ENCODE peak calls at places on chromosomes 2 and 18, in eight cellular contexts. One of them, this sample, is unnamed.

GRCh38 chr18:33914399-33914798 is 310.3 kb downstream of the NOL4 start:
- DNase-seq in transverse colon: no peak
- DNase-seq in spleen: no peak
- DNase-seq in SK-N-SH: no peak
- DNase-seq in GM23338: no peak
- DNase-seq in HCT116: no peak
- DNase-seq in HepG2: no peak
- DNase-seq in stomach: no peak
- DNase-seq in this sample: no peak

GRCh38 chr2:161104054-161104553 is 56.1 kb upstream of the TANK start:
- DNase-seq in stomach: no peak
- DNase-seq in GM23338: no peak
- DNase-seq in HepG2: no peak
- DNase-seq in HCT116: no peak
- DNase-seq in SK-N-SH: no peak
- DNase-seq in transverse colon: no peak
- DNase-seq in spleen: no peak
- DNase-seq in this sample: no peak

GRCh38 chr2:151437630-151438029 is 27.9 kb downstream of the RIF1 start:
- DNase-seq in stomach: no peak
- DNase-seq in transverse colon: no peak
- DNase-seq in HCT116: peak; percentile 10
- DNase-seq in spleen: no peak
- DNase-seq in GM23338: peak; percentile 30
- DNase-seq in SK-N-SH: peak; percentile 28
- DNase-seq in HepG2: no peak
- DNase-seq in this sample: no peak

GRCh38 chr18:48841381-48842258 is 109.1 kb downstream of the SMAD7 start:
- DNase-seq in stomach: no peak
- DNase-seq in GM23338: no peak
- DNase-seq in spleen: peak; percentile 78
- DNase-seq in HCT116: no peak
- DNase-seq in transverse colon: no peak
- DNase-seq in HepG2: peak; percentile 27
- DNase-seq in SK-N-SH: peak; percentile 77
- DNase-seq in this sample: no peak

GRCh38 chr2:228105526-228106250 is 75.8 kb downstream of the SPHKAP start:
- DNase-seq in spleen: no peak
- DNase-seq in stomach: no peak
- DNase-seq in transverse colon: no peak
- DNase-seq in SK-N-SH: no peak
- DNase-seq in GM23338: no peak
- DNase-seq in HepG2: no peak
- DNase-seq in HCT116: no peak
- DNase-seq in this sample: no peak

GRCh38 chr18:52286675-52287074 is 53.3 kb upstream of the DCC start:
- DNase-seq in HepG2: no peak
- DNase-seq in SK-N-SH: peak; percentile 5
- DNase-seq in transverse colon: no peak
- DNase-seq in spleen: no peak
- DNase-seq in HCT116: no peak
- DNase-seq in stomach: no peak
- DNase-seq in GM23338: no peak
- DNase-seq in this sample: no peak

GRCh38 chr2:130967020-130967495 is 126.2 kb downstream of the FAM168B start:
- DNase-seq in HepG2: no peak
- DNase-seq in transverse colon: no peak
- DNase-seq in SK-N-SH: no peak
- DNase-seq in spleen: no peak
- DNase-seq in stomach: no peak
- DNase-seq in HCT116: no peak
- DNase-seq in GM23338: peak; percentile 17
- DNase-seq in this sample: no peak

GRCh38 chr2:205463626-205464025 is 218.7 kb upstream of the NRP2 start:
- DNase-seq in transverse colon: no peak
- DNase-seq in spleen: no peak
- DNase-seq in SK-N-SH: no peak
- DNase-seq in GM23338: peak; percentile 23
- DNase-seq in HCT116: no peak
- DNase-seq in HepG2: no peak
- DNase-seq in stomach: no peak
- DNase-seq in this sample: no peak

GRCh38 chr2:171365778-171366177 is 68.0 kb downstream of the METTL8 start:
- DNase-seq in GM23338: no peak
- DNase-seq in SK-N-SH: no peak
- DNase-seq in stomach: no peak
- DNase-seq in transverse colon: no peak
- DNase-seq in HCT116: no peak
- DNase-seq in HepG2: peak; percentile 39
- DNase-seq in spleen: no peak
- DNase-seq in this sample: no peak

GRCh38 chr2:119431976-119432881 is 575 bp downstream of the TMEM37 start:
- DNase-seq in HepG2: no peak
- DNase-seq in transverse colon: peak; percentile 50
- DNase-seq in GM23338: peak; percentile 57
- DNase-seq in stomach: peak; percentile 72
- DNase-seq in HCT116: no peak
- DNase-seq in spleen: no peak
- DNase-seq in SK-N-SH: no peak
- DNase-seq in this sample: no peak
- H3K27ac ChIP-seq in HepG2: peak overlapping the region; percentile 70
- H3K27ac ChIP-seq in transverse colon: peak overlapping the region; percentile 86
- H3K27ac ChIP-seq in GM23338: peak overlapping the region; percentile 81
- H3K27ac ChIP-seq in stomach: peak overlapping the region; percentile 76
- H3K27ac ChIP-seq in HCT116: peak overlapping the region; percentile 22
- H3K27ac ChIP-seq in spleen: peak overlapping the region; percentile 58
- H3K27ac ChIP-seq in SK-N-SH: no peak overlapping the region
- H3K27ac ChIP-seq in this sample: peak overlapping the region; percentile 43

GRCh38 chr18:8556424-8556823 is 52.8 kb upstream of the RAB12 start:
- DNase-seq in GM23338: no peak
- DNase-seq in transverse colon: no peak
- DNase-seq in stomach: no peak
- DNase-seq in spleen: no peak
- DNase-seq in HCT116: no peak
- DNase-seq in SK-N-SH: no peak
- DNase-seq in HepG2: no peak
- DNase-seq in this sample: no peak
- H3K4me3 ChIP-seq in GM23338: no peak overlapping the region
- H3K4me3 ChIP-seq in transverse colon: no peak overlapping the region
- H3K4me3 ChIP-seq in stomach: no peak overlapping the region
- H3K4me3 ChIP-seq in spleen: no peak overlapping the region
- H3K4me3 ChIP-seq in HCT116: no peak overlapping the region
- H3K4me3 ChIP-seq in SK-N-SH: no peak overlapping the region
- H3K4me3 ChIP-seq in HepG2: no peak overlapping the region
- H3K4me3 ChIP-seq in this sample: no peak overlapping the region

DNA sequence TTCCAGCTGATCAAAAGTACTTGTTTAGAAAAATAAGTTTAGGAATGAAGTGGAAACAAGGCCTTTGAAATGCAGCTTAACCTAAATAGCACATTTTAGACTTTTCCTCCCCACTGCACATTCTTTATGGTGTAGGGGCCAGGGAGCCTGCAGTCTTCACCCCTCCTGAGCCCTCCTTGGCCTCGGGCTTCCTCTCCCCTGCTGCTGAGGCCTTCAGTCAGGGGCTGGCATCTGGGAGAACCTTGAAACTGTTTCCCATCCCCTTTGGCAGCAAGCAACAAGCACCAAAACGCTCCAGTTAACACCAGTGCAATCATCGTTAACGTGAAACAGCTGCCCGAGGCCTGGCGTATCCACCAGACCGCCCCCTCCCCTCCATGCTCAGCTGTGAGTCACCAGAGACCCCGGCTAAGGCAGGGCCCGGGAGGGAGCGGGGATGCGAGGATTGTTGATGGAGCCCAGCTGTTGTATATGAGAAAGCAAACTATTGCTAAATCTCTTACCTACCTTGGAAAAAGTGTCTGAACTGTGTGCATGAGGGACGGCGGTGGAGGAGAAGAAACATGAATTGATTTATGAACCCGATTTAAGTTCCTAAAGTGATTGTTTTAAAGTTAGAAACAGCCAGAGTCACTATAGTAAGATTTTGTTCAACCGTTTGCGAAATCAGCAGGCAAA is 5.3 kb downstream of the ZFP36L2 start:
- DNase-seq in HCT116: no peak
- DNase-seq in stomach: peak; percentile 50
- DNase-seq in transverse colon: peak; percentile 78
- DNase-seq in GM23338: peak; percentile 76
- DNase-seq in SK-N-SH: peak; percentile 90
- DNase-seq in spleen: peak; percentile 89
- DNase-seq in HepG2: no peak
- DNase-seq in this sample: no peak
- TF ChIP-seq POLR2AphosphoS5 in HCT116: no peak
- TF ChIP-seq POLR2AphosphoS5 in stomach: no peak
- TF ChIP-seq POLR2AphosphoS5 in transverse colon: peak; percentile 56
- TF ChIP-seq POLR2AphosphoS5 in GM23338: peak; percentile 58
- TF ChIP-seq POLR2AphosphoS5 in SK-N-SH: peak; percentile 75
- TF ChIP-seq POLR2AphosphoS5 in spleen: peak; percentile 90
- TF ChIP-seq POLR2AphosphoS5 in HepG2: peak; percentile 36
- TF ChIP-seq POLR2AphosphoS5 in this sample: no peak

GRCh38 chr2:199466704-199467461 is 9.1 kb upstream of the SATB2 start:
- DNase-seq in transverse colon: peak; percentile 26
- DNase-seq in stomach: no peak
- DNase-seq in GM23338: peak; percentile 59
- DNase-seq in HepG2: no peak
- DNase-seq in SK-N-SH: no peak
- DNase-seq in spleen: no peak
- DNase-seq in HCT116: no peak
- DNase-seq in this sample: no peak
- H3K27ac ChIP-seq in transverse colon: peak overlapping the region; percentile 90
- H3K27ac ChIP-seq in stomach: no peak overlapping the region
- H3K27ac ChIP-seq in GM23338: no peak overlapping the region
- H3K27ac ChIP-seq in HepG2: no peak overlapping the region
- H3K27ac ChIP-seq in SK-N-SH: no peak overlapping the region
- H3K27ac ChIP-seq in spleen: no peak overlapping the region
- H3K27ac ChIP-seq in HCT116: no peak overlapping the region
- H3K27ac ChIP-seq in this sample: no peak overlapping the region

DNA sequence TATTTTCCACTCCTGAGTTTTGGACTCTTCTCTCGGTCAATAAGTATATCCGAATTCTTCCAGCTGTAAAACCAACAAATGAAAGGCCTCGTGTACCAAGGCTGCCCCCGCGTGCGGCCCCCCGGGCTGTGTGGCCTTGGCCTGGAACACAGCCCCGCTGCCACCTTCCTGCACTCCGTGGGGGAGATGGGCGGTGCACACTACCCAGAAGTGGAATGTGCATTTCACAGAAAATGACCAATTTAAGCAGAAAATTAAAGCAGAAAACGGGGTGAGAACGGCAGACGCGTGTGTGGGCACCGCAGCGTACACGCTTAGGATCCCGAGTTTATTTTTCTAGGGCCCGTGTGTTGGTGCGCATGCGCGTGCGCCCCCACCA is 34.4 kb upstream of the ZNF516 start:
- DNase-seq in SK-N-SH: no peak
- DNase-seq in HCT116: no peak
- DNase-seq in HepG2: no peak
- DNase-seq in transverse colon: no peak
- DNase-seq in spleen: no peak
- DNase-seq in stomach: no peak
- DNase-seq in GM23338: no peak
- DNase-seq in this sample: no peak
- H3K4me3 ChIP-seq in SK-N-SH: no peak overlapping the region
- H3K4me3 ChIP-seq in HCT116: no peak overlapping the region
- H3K4me3 ChIP-seq in HepG2: peak overlapping the region; percentile 47
- H3K4me3 ChIP-seq in transverse colon: peak overlapping the region; percentile 44
- H3K4me3 ChIP-seq in spleen: peak overlapping the region; percentile 38
- H3K4me3 ChIP-seq in stomach: peak overlapping the region; percentile 47
- H3K4me3 ChIP-seq in GM23338: no peak overlapping the region
- H3K4me3 ChIP-seq in this sample: peak overlapping the region; percentile 40

DNA sequence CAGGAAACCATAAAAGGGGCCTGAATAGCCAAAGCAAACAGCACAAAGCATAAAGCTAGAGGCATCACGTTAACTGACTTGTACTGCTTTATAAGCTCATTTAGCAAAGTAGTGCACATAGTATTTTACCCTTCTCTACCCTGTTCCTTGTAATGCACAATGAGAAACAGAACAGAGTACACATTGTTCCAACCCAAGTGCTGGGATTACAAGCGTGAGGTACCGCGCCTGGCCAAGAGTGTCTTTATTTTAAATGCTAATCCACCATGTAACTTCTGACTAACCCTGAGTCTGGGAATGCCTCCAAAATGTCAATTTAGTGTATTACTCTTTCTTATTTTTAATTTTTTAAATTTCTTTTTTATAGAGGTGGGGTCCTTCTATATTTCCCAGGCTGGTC is 46.4 kb upstream of the STON1 start:
- DNase-seq in HepG2: no peak
- DNase-seq in transverse colon: no peak
- DNase-seq in spleen: no peak
- DNase-seq in HCT116: no peak
- DNase-seq in stomach: no peak
- DNase-seq in SK-N-SH: no peak
- DNase-seq in GM23338: no peak
- DNase-seq in this sample: no peak
- TF ChIP-seq POLR2AphosphoS5 in HepG2: no peak
- TF ChIP-seq POLR2AphosphoS5 in transverse colon: peak; percentile 64
- TF ChIP-seq POLR2AphosphoS5 in spleen: no peak
- TF ChIP-seq POLR2AphosphoS5 in HCT116: no peak
- TF ChIP-seq POLR2AphosphoS5 in stomach: peak; percentile 96
- TF ChIP-seq POLR2AphosphoS5 in SK-N-SH: no peak
- TF ChIP-seq POLR2AphosphoS5 in GM23338: no peak
- TF ChIP-seq POLR2AphosphoS5 in this sample: no peak

This sample was measured in breast epithelium.